ENCODE peak calls at places on chromosomes 11 and 22, in nine cellular contexts. C is neural progenitor cell, U is SK-N-MC, Z is body of pancreas, G is AG04449, O is stomach, N is GM23338, P is fibroblast of lung, D is mucosa of descending colon. Y is an unnamed sample.

GRCh38 chr11:8262552-8263108 is 1.0 kb downstream of the LMO1 start:
- DNase-seq in D (peak), P (peak), O (peak), N (peak), U (no peak), C (peak), Z (peak), G (no peak), Y (no peak)

GRCh38 chr11:79232346-79232745 is 208.5 kb downstream of the TENM4 start:
- DNase-seq in O (no peak), D (no peak), G (no peak), P (no peak), N (no peak), C (no peak), Z (no peak), U (no peak), Y (no peak)

GRCh38 chr11:119533931-119534694 is 111.1 kb upstream of the THY1 start:
- DNase-seq in O (peak), N (peak), D (peak), P (peak), G (no peak), C (peak), U (no peak), Z (peak), Y (peak)

GRCh38 chr11:75055511-75055910 is 41.2 kb downstream of the OR2AT4 start:
- DNase-seq in N (no peak), U (no peak), Z (no peak), P (peak), C (no peak), D (no peak), O (no peak), G (no peak), Y (no peak)

GRCh38 chr11:126861796-126862195 is 138.8 kb downstream of the KIRREL3 start:
- DNase-seq in N (no peak), C (no peak), D (no peak), O (no peak), Z (no peak), G (no peak), U (no peak), P (no peak), Y (no peak)

GRCh38 chr11:116037851-116038250 is 533.6 kb upstream of the CADM1 start:
- DNase-seq in D (no peak), N (no peak), P (no peak), G (no peak), O (no peak), Z (no peak), U (no peak), C (no peak), Y (no peak)

GRCh38 chr22:40679964-40680818 is 907 bp downstream of the MCHR1 start:
- DNase-seq in C (peak), O (no peak), G (no peak), D (no peak), U (no peak), N (peak), Z (no peak), P (no peak), Y (no peak)

GRCh38 chr11:120565436-120566155 is 54.0 kb downstream of the GRIK4 start:
- DNase-seq in D (no peak), C (no peak), P (no peak), G (no peak), Z (no peak), U (no peak), O (no peak), N (no peak), Y (no peak)

GRCh38 chr11:35165416-35166368 is 26.7 kb downstream of the CD44 start:
- DNase-seq in U (no peak), C (peak), P (peak), D (peak), Z (no peak), N (no peak), O (peak), G (no peak), Y (no peak)
- H3K4me3 ChIP-seq in U (no peak), C (no peak), P (no peak), D (no peak), Z (no peak), N (no peak), O (no peak), G (no peak), Y (no peak)

GRCh38 chr22:23202812-23203451 is 22.6 kb downstream of the BCR start:
- DNase-seq in U (no peak), G (no peak), O (no peak), N (no peak), D (no peak), P (no peak), C (no peak), Z (no peak), Y (no peak)

GRCh38 chr22:23205330-23205729 is 25.0 kb downstream of the BCR start:
- DNase-seq in C (no peak), P (no peak), G (no peak), U (no peak), D (no peak), O (no peak), N (no peak), Z (no peak), Y (no peak)

GRCh38 chr22:23203452-23204124 is 23.3 kb downstream of the BCR start:
- DNase-seq in D (no peak), N (no peak), Z (no peak), U (no peak), G (no peak), P (no peak), C (no peak), O (no peak), Y (no peak)

GRCh38 chr22:23204541-23205157 is 24.3 kb downstream of the BCR start:
- DNase-seq in O (peak), C (no peak), G (no peak), U (no peak), Z (peak), P (no peak), D (no peak), N (no peak), Y (peak)

GRCh38 chr22:23204125-23204488 is 23.8 kb downstream of the BCR start:
- DNase-seq in C (no peak), P (no peak), O (no peak), U (no peak), G (no peak), Z (no peak), D (no peak), N (no peak), Y (no peak)
- H3K4me3 ChIP-seq in C (no peak), P (no peak), O (no peak), U (no peak), G (no peak), Z (no peak), D (no peak), N (no peak), Y (no peak)

DNA sequence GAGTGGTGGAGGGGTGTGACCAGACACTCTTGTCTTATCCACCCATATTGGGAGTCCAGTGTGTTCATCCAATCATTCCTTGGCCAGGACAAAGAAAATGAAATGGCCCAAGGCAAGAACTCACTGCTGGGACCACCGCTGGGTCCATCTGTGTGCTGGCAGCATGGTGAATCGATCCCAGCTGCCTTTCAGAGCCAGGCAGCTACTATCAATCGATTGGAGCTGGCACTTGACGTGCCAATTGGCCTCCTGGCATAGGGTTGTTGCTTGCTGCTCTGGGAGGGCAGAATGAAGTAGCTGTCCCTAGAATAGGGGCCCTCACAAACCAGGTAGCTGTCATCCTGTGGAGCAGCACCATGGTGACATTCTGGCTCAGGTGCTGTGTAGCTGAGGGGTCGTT is 1.4 kb upstream of the ARVCF start:
- DNase-seq in G (no peak), U (no peak), N (no peak), C (no peak), Z (no peak), O (no peak), P (no peak), D (no peak), Y (no peak)
- H3K4me3 ChIP-seq in G (no peak), U (no peak), N (peak), C (no peak), Z (no peak), O (no peak), P (no peak), D (no peak), Y (no peak)

DNA sequence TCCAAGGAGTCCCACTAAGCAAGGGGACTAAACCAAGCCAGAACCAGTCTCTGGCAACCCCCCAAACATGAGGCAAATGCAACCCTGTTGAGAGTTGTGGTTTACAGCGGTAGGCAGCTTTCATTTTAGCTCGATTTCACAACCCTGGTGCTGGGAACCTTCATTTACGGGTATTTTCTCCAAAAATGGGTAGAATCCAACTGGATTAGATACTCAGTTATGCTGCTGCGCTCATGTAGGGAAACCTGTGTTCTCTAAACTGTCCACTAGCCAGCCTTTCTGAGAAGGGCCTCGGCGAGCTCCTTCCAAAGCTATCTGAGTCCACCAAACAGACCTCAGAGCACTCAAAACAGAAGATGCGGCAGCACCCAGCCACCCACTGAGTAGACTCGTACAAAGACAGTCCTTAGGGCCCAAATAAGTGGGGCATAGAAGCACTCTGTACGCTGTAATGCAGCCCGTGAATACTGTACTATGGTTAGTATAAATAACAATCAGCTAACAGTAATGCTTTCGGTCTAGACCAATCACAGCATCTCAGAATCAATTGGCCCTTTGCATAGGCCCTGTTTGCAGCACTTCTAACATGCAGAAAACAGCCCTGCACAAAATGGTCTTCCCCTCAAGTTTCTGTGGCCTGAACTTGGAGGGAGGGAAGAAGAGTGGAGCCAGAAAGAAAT is 104.7 kb downstream of the ETS1 start:
- DNase-seq in P (peak), N (no peak), U (no peak), D (no peak), G (no peak), Z (no peak), C (no peak), O (no peak), Y (no peak)
- H3K4me3 ChIP-seq in P (peak), N (no peak), U (no peak), D (no peak), G (no peak), Z (no peak), C (no peak), O (no peak), Y (peak)

GRCh38 chr11:106021181-106021966 is 666 bp downstream of the MSANTD4 start:
- DNase-seq in O (no peak), P (peak), G (no peak), U (no peak), N (peak), D (no peak), Z (no peak), C (no peak), Y (no peak)

GRCh38 chr11:106012744-106013143 is 9.3 kb downstream of the MSANTD4 start:
- DNase-seq in P (peak), C (no peak), O (no peak), D (no peak), Z (no peak), N (no peak), U (no peak), G (peak), Y (no peak)

GRCh38 chr11:106014035-106014434 is 8.0 kb downstream of the MSANTD4 start:
- DNase-seq in N (no peak), O (no peak), P (no peak), G (no peak), U (no peak), D (no peak), C (no peak), Z (no peak), Y (no peak)

GRCh38 chr11:106021967-106022794 is at the start of gene MSANTD4:
- DNase-seq in G (peak), Z (peak), N (peak), D (peak), C (peak), O (peak), P (peak), U (peak), Y (peak)

GRCh38 chr11:106017088-106017487 is 5.0 kb downstream of the MSANTD4 start:
- DNase-seq in O (no peak), U (no peak), Z (no peak), C (no peak), N (no peak), D (no peak), G (no peak), P (no peak), Y (no peak)
- H3K4me3 ChIP-seq in O (no peak), U (no peak), Z (no peak), C (no peak), N (no peak), D (no peak), G (no peak), P (no peak), Y (no peak)

GRCh38 chr11:123254357-123254756 is 59.3 kb upstream of the CLMP start:
- DNase-seq in U (no peak), G (no peak), P (no peak), D (no peak), N (no peak), C (no peak), Z (no peak), O (no peak), Y (no peak)
- H3K4me3 ChIP-seq in U (no peak), G (no peak), P (no peak), D (no peak), N (no peak), C (no peak), Z (no peak), O (no peak), Y (no peak)

GRCh38 chr11:69134957-69135356 is 20.8 kb upstream of the SMIM38 start:
- DNase-seq in P (no peak), N (no peak), D (no peak), Z (peak), G (no peak), C (no peak), U (no peak), O (peak), Y (no peak)
- H3K4me3 ChIP-seq in P (no peak), N (no peak), D (no peak), Z (no peak), G (no peak), C (no peak), U (no peak), O (no peak), Y (no peak)

GRCh38 chr11:95268386-95268785 is 37.4 kb upstream of the SESN3 start:
- DNase-seq in N (no peak), U (no peak), Z (no peak), D (no peak), P (no peak), C (no peak), G (no peak), O (no peak), Y (no peak)

GRCh38 chr11:95269402-95269801 is 38.4 kb upstream of the SESN3 start:
- DNase-seq in N (no peak), U (no peak), D (no peak), C (no peak), G (no peak), Z (no peak), O (no peak), P (no peak), Y (no peak)

GRCh38 chr11:95266751-95267374 is 35.9 kb upstream of the SESN3 start:
- DNase-seq in Z (no peak), U (no peak), N (no peak), C (no peak), O (no peak), P (peak), G (no peak), D (no peak), Y (no peak)

GRCh38 chr11:95264881-95265280 is 33.9 kb upstream of the SESN3 start:
- DNase-seq in C (no peak), Z (no peak), U (no peak), D (no peak), N (no peak), O (no peak), G (no peak), P (no peak), Y (no peak)

GRCh38 chr11:95267814-95268213 is 36.8 kb upstream of the SESN3 start:
- DNase-seq in Z (no peak), G (no peak), U (no peak), D (no peak), C (no peak), P (no peak), O (no peak), N (peak), Y (no peak)
- H3K4me3 ChIP-seq in Z (no peak), G (no peak), U (no peak), D (no peak), C (no peak), P (no peak), O (no peak), N (no peak), Y (no peak)